ENCODE peak calls at places on chromosomes 3 and 15, in five cellular contexts. K is psoas muscle, Q is GM10248, P is WTC11, G is Peyer's patch. X is an unnamed sample.

GRCh38 chr3:17195856-17196604 is 311.3 kb downstream of the PLCL2 start:
- DNase-seq in K (no peak), Q (peak), P (no peak), G (no peak), X (no peak)

GRCh38 chr15:46277994-46278885 is 643.4 kb downstream of the SQOR start:
- DNase-seq in K (no peak), Q (no peak), P (no peak), G (no peak), X (no peak)

GRCh38 chr15:74528876-74529275 is 12.1 kb upstream of the ARID3B start:
- DNase-seq in K (no peak), Q (no peak), P (no peak), G (no peak), X (no peak)

GRCh38 chr3:10471337-10471721 is 34.1 kb downstream of the ATP2B2 start:
- DNase-seq in K (no peak), Q (no peak), P (no peak), G (no peak), X (peak)

GRCh38 chr3:171480526-171480925 is 20.3 kb upstream of the TNIK start:
- DNase-seq in K (no peak), Q (peak), P (no peak), G (no peak), X (no peak)

GRCh38 chr15:61115241-61115640 is 113.9 kb downstream of the RORA start:
- DNase-seq in K (no peak), Q (no peak), P (no peak), G (no peak), X (no peak)

GRCh38 chr15:63348392-63348791 is 33.3 kb downstream of the CA12 start:
- DNase-seq in K (peak), Q (no peak), P (no peak), G (peak), X (no peak)

GRCh38 chr3:51887620-51888019 is 12.2 kb upstream of the IQCF5 start:
- DNase-seq in K (no peak), Q (no peak), P (no peak), G (no peak), X (no peak)

GRCh38 chr3:195715583-195716266 is 5.1 kb upstream of the MUC20 start:
- DNase-seq in K (no peak), Q (no peak), P (no peak), G (peak), X (no peak)

GRCh38 chr3:107112356-107112755 is 264.9 kb upstream of the CCDC54 start:
- DNase-seq in K (no peak), Q (no peak), P (no peak), G (no peak), X (no peak)

GRCh38 chr15:69067296-69067695 is 52.8 kb downstream of the NOX5 start:
- DNase-seq in K (no peak), Q (no peak), P (no peak), G (no peak), X (no peak)

GRCh38 chr15:60932051-60932915 is 296.8 kb downstream of the RORA start:
- DNase-seq in K (peak), Q (no peak), P (no peak), G (no peak), X (no peak)

GRCh38 chr15:81398910-81399551 is 25.0 kb upstream of the TMC3 start:
- DNase-seq in K (no peak), Q (no peak), P (no peak), G (no peak), X (no peak)

GRCh38 chr3:96813820-96814580 is 394 bp upstream of the EPHA6 start:
- DNase-seq in K (peak), Q (peak), P (peak), G (no peak), X (peak)

GRCh38 chr3:87088984-87089841 is 98.3 kb upstream of the VGLL3 start:
- DNase-seq in K (peak), Q (peak), P (peak), G (peak), X (no peak)

GRCh38 chr3:178083906-178084823 is 452.1 kb upstream of the KCNMB2 start:
- DNase-seq in K (no peak), Q (no peak), P (no peak), G (no peak), X (no peak)

GRCh38 chr15:73887481-73887880 is 14.1 kb downstream of the TBC1D21 start:
- DNase-seq in K (no peak), Q (no peak), P (no peak), G (no peak), X (no peak)

GRCh38 chr3:151675858-151676615 is 57.7 kb upstream of the AADACL2 start:
- DNase-seq in K (no peak), Q (no peak), P (no peak), G (no peak), X (no peak)

GRCh38 chr15:59556405-59556804 is 55.2 kb upstream of the GCNT3 start:
- DNase-seq in K (no peak), Q (no peak), P (no peak), G (no peak), X (no peak)

GRCh38 chr15:78909160-78909695 is 35.6 kb downstream of the CTSH start:
- DNase-seq in K (no peak), Q (no peak), P (no peak), G (no peak), X (no peak)

GRCh38 chr15:68375191-68375631 is 56.8 kb downstream of the ITGA11 start:
- DNase-seq in K (no peak), Q (no peak), P (no peak), G (no peak), X (no peak)

GRCh38 chr15:57313134-57313483 is 63.2 kb upstream of the CGNL1 start:
- DNase-seq in K (no peak), Q (no peak), P (no peak), G (no peak), X (no peak)

GRCh38 chr3:122183521-122183892 is at the start of gene CASR:
- DNase-seq in K (no peak), Q (peak), P (peak), G (peak), X (no peak)

GRCh38 chr15:32844118-32844711 is 126.4 kb downstream of the GREM1 start:
- DNase-seq in K (no peak), Q (peak), P (no peak), G (no peak), X (no peak)

GRCh38 chr3:141485578-141486415 is 1.0 kb upstream of the RASA2 start:
- DNase-seq in K (no peak), Q (no peak), P (no peak), G (peak), X (no peak)

GRCh38 chr3:146184616-146185015 is 23.6 kb upstream of the PLOD2 start:
- DNase-seq in K (no peak), Q (no peak), P (no peak), G (no peak), X (no peak)

GRCh38 chr3:171088496-171088895 is 62.0 kb upstream of the SLC2A2 start:
- DNase-seq in K (no peak), Q (no peak), P (no peak), G (no peak), X (no peak)

GRCh38 chr15:87902772-87903388 is 353.7 kb downstream of the NTRK3 start:
- DNase-seq in K (no peak), Q (no peak), P (no peak), G (no peak), X (no peak)

GRCh38 chr3:52730681-52731080 is 24.8 kb downstream of the SPCS1 start:
- DNase-seq in K (no peak), Q (no peak), P (no peak), G (no peak), X (no peak)

GRCh38 chr3:119149484-119149883 is 3.5 kb downstream of the TEX55 start:
- DNase-seq in K (no peak), Q (no peak), P (no peak), G (no peak), X (no peak)

GRCh38 chr3:133276594-133276993 is 123.3 kb upstream of the BFSP2 start:
- DNase-seq in K (no peak), Q (no peak), P (no peak), G (no peak), X (no peak)

GRCh38 chr15:66706225-66706732 is 4.2 kb downstream of the SMAD6 start:
- DNase-seq in K (no peak), Q (no peak), P (peak), G (peak), X (no peak)

GRCh38 chr3:53845103-53845880 is 927 bp downstream of the CHDH start:
- DNase-seq in K (peak), Q (peak), P (peak), G (peak), X (no peak)
- TF ChIP-seq CTCF in K (peak), Q (peak), P (no peak), G (no peak), X (peak)

GRCh38 chr3:27827041-27827440 is 104.9 kb upstream of the EOMES start:
- DNase-seq in K (no peak), Q (no peak), P (no peak), G (no peak), X (no peak)
- TF ChIP-seq CTCF in K (no peak), Q (no peak), P (no peak), G (no peak), X (no peak)

DNA sequence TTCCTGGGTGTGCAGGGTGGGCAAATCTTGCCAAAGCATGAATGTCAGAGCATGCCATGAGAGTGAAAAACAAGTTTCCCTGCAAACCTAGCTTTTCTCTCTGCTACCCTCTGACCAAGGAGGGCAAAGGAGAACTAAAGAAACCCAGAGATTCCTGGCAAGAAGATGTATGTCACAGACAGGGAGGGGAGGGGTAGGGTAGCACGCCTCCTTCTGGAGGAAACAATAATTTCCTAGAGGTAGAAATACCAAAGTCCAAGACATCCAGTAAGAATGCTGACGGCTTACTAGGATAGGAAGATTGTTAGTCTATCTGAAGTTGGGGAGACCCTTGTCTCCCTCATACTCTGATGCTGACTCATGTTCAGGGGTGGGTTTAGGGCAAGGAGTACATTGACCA is 203.9 kb downstream of the NR1D2 start:
- DNase-seq in K (no peak), Q (no peak), P (no peak), G (no peak), X (no peak)
- TF ChIP-seq CTCF in K (no peak), Q (no peak), P (peak), G (no peak), X (no peak)

GRCh38 chr3:50292924-50293801 is 934 bp upstream of the IFRD2 start:
- DNase-seq in K (no peak), Q (no peak), P (no peak), G (peak), X (no peak)

GRCh38 chr3:50294089-50294488 is 1.9 kb upstream of the IFRD2 start:
- DNase-seq in K (no peak), Q (no peak), P (no peak), G (no peak), X (no peak)

GRCh38 chr3:50294492-50295403 is 2.5 kb upstream of the IFRD2 start:
- DNase-seq in K (no peak), Q (no peak), P (no peak), G (peak), X (no peak)

GRCh38 chr3:50290116-50290745 is 2.0 kb downstream of the IFRD2 start:
- DNase-seq in K (no peak), Q (no peak), P (no peak), G (peak), X (no peak)

DNA sequence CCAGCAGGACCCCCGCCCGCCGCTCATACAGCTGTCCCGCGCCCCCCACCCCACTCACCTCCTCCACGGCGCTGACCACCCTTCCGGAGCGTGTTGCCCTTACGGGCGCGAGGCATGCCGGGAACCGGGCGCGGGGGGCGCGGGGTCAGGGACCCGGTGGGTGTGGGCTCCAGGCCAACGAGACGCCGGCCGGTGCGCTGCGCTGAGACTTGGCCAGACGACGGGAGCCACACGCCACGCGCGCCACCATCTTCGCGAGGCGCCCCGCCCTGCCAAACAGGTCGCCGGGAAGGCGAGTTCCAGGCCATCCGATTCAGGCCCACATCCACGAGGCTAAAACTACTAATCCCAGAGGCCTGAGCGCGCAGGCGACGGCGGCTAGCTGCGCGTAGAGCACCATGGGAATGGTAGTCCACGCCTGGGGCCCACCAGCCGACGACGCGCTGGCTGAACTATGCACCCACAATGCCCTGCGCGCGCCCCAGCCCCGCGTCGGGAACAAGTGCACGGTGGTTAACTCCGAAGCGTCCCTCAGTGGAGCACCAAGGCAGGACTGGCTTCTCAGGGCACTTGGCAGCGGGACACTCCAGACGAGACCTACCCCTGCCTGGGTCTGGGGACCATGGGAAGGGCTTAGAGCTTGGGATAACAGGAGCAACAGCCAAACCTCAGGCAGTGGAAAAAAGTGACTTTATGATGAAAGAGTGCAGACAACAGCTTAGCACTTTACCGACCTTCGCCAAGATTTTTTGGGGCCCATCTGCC is at the start of gene IFRD2:
- DNase-seq in K (peak), Q (peak), P (peak), G (peak), X (peak)
- TF ChIP-seq CTCF in K (no peak), Q (no peak), P (no peak), G (no peak), X (no peak)

GRCh38 chr3:134302674-134303073 is 52.0 kb upstream of the RYK start:
- DNase-seq in K (no peak), Q (no peak), P (no peak), G (no peak), X (no peak)

GRCh38 chr3:134299888-134300206 is 49.2 kb upstream of the RYK start:
- DNase-seq in K (no peak), Q (no peak), P (no peak), G (no peak), X (no peak)

GRCh38 chr3:134299185-134299887 is 48.7 kb upstream of the RYK start:
- DNase-seq in K (no peak), Q (no peak), P (no peak), G (no peak), X (no peak)

GRCh38 chr3:134298281-134298680 is 47.6 kb upstream of the RYK start:
- DNase-seq in K (no peak), Q (no peak), P (no peak), G (no peak), X (no peak)

GRCh38 chr3:134300520-134300919 is 49.9 kb upstream of the RYK start:
- DNase-seq in K (no peak), Q (no peak), P (peak), G (no peak), X (no peak)
- TF ChIP-seq CTCF in K (no peak), Q (no peak), P (no peak), G (no peak), X (peak)

GRCh38 chr15:101190196-101190595 is 61.7 kb downstream of the CHSY1 start:
- DNase-seq in K (no peak), Q (no peak), P (no peak), G (no peak), X (no peak)
- TF ChIP-seq CTCF in K (no peak), Q (no peak), P (no peak), G (no peak), X (no peak)

GRCh38 chr3:58534592-58535494 is 2.1 kb downstream of the ACOX2 start:
- DNase-seq in K (no peak), Q (no peak), P (no peak), G (no peak), X (no peak)

GRCh38 chr3:58532794-58533220 is 4.2 kb downstream of the ACOX2 start:
- DNase-seq in K (peak), Q (peak), P (peak), G (peak), X (peak)

GRCh38 chr3:58536501-58537411 is at the start of gene ACOX2:
- DNase-seq in K (peak), Q (no peak), P (no peak), G (peak), X (no peak)

GRCh38 chr3:58537412-58538301 is 667 bp upstream of the ACOX2 start:
- DNase-seq in K (no peak), Q (no peak), P (no peak), G (no peak), X (no peak)

DNA sequence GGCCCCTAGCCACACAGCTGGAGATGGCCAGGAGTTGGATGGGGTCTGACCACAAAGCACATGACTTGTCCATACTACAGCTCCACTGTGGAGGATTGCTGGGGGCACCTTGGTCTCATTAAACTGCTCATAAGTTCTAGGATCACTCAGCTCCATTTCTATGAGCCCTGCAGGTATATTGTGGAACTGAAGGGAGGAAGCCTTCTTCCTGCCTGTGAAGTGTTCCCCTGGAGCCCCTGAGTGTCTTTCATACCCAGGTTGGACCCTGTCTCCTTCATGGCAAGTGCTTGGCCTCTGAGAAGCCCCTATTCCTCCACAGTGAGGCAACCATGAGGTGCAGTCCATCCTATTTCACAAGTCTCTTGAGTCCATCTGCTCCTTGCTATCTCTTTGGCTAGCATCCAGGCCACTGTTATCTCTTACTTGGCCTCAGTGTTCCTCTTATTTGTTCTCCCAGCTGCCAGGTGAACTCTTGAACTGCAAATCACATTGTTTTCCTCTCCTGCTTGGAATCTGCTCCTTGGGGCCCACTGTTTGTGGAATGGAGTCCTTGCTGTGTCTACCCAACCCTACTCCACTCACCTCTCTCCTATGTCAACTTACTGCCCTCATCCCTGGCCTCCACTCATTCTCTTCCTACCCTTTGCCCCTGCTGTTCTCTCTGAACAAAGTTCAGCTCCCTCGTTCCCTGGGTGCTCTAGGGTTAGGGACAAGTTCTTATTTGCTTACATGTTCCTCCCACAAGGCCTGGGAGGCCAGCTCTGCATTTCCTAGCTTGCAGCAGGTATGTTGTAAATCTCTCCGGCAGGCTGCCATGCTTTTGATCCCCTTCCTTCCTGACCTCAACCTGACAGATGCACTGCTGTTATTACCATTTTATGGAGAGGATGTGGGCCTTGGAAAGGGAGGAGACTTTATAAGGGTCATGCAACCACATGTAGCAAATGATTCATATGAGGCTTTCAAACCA is 1.2 kb downstream of the ACOX2 start:
- DNase-seq in K (no peak), Q (no peak), P (no peak), G (peak), X (no peak)
- TF ChIP-seq CTCF in K (no peak), Q (no peak), P (no peak), G (no peak), X (no peak)

X was measured in neural crest cell.